ENCODE peak calls at places on chromosomes 16 and 17, in six cellular contexts. O, W, G, M, I and V are unnamed samples. For H3K36me3, the result is how much of the 10 kb centered on the place peaks cover.

GRCh38 chr17:76996741-76997694 is 128.8 kb downstream of the MGAT5B start:
- DNase-seq in O (no peak), W (no peak), G (peak), I (no peak), M (no peak), V (no peak)

GRCh38 chr16:1706386-1707192 is 594 bp downstream of the MAPK8IP3 start:
- DNase-seq in I (peak), O (no peak), G (no peak), M (no peak), W (no peak), V (no peak)

GRCh38 chr17:12977008-12977751 is 40.6 kb downstream of the ELAC2 start:
- DNase-seq in O (no peak), I (no peak), G (no peak), M (no peak), W (no peak), V (no peak)

GRCh38 chr17:74153821-74154430 is 49.6 kb upstream of the RPL38 start:
- DNase-seq in M (no peak), I (no peak), W (no peak), O (no peak), G (no peak), V (no peak)

GRCh38 chr17:64406321-64407200 is 15.9 kb upstream of the PECAM1 start:
- DNase-seq in I (no peak), M (no peak), G (no peak), W (no peak), O (no peak), V (no peak)

GRCh38 chr17:13671771-13672170 is 70.0 kb upstream of the HS3ST3A1 start:
- DNase-seq in G (no peak), O (no peak), W (no peak), I (no peak), M (no peak), V (no peak)

GRCh38 chr16:88393034-88393433 is 10.3 kb downstream of the ZNF469 start:
- DNase-seq in W (no peak), M (no peak), G (no peak), I (peak), O (peak), V (peak)

GRCh38 chr16:10577305-10578202 is 2.8 kb downstream of the EMP2 start:
- DNase-seq in I (peak), M (no peak), O (no peak), G (no peak), W (no peak), V (no peak)

GRCh38 chr17:61397086-61397842 is 2.4 kb upstream of the TBX2 start:
- DNase-seq in O (no peak), M (no peak), G (no peak), W (peak), I (no peak), V (peak)

GRCh38 chr16:81885976-81886586 is 107.0 kb downstream of the PLCG2 start:
- DNase-seq in I (no peak), M (no peak), G (no peak), W (no peak), O (no peak), V (no peak)

GRCh38 chr17:27573971-27574525 is 56.9 kb upstream of the LGALS9 start:
- DNase-seq in M (no peak), W (no peak), I (peak), G (no peak), O (no peak), V (no peak)

GRCh38 chr17:57677858-57678257 is 67.2 kb downstream of the CCDC182 start:
- DNase-seq in M (no peak), W (no peak), G (no peak), I (no peak), O (no peak), V (no peak)

GRCh38 chr16:86901483-86901882 is 323.1 kb downstream of the FOXL1 start:
- DNase-seq in I (no peak), W (no peak), M (no peak), O (no peak), G (no peak), V (peak)

GRCh38 chr16:4327782-4328579 is 12.1 kb downstream of the GLIS2 start:
- DNase-seq in W (peak), I (peak), M (peak), G (peak), O (peak), V (peak)

GRCh38 chr16:14658063-14658462 is 25.3 kb downstream of the BFAR start:
- DNase-seq in G (no peak), I (no peak), W (no peak), O (no peak), M (no peak), V (no peak)

GRCh38 chr16:61014869-61015268 is 1021.4 kb downstream of the CDH8 start:
- DNase-seq in W (no peak), M (no peak), G (no peak), I (no peak), O (no peak), V (no peak)

DNA sequence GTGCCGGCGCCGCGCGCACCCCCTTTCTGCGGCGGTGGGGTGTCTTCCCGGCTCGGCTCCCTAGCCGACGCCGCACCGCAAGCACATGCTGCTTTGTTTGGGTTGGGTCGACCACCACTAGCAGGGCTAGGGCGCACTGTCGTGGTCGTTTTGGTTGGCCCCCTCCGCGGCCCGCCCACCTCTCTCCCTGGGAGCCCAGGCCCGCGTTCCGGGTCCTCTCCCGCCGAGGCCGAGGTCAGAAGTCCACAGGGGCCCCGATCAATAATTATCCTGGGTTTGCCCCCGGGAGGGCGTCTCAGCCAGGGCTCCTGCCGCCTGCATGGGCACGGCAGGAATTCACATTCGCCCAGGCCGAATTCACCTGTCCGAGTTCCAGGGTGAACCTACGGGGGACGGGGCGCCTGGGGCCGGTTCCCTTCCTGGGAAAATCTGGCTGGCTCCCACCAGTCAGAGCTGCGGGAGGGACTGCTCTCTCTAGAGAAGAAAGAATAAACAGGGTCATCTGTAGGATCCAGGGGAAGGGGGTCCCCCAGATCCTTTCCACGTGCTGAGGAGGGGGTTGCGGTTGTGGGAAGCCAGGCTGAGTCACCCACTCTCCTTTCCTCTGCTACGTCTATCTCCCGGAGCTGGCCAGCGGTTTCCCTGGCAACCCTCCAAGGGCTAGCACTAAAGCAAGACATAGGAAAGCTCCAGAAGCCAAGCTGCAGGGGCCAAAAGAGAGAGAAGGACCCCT is 584 bp upstream of the STAT5B start:
- DNase-seq in G (no peak), W (peak), M (peak), O (peak), I (peak), V (peak)
- TF ChIP-seq POLR2A in G (no peak), W (no peak), M (no peak), O (no peak), I (no peak), V (no peak)

GRCh38 chr17:67137860-67138259 is 93.5 kb downstream of the CACNG1 start:
- DNase-seq in W (no peak), I (no peak), M (no peak), G (no peak), O (no peak), V (no peak)
- H3K36me3 ChIP-seq in W (under half), I (under half), M (under half), G (under half), O (half or more), V (under half)

DNA sequence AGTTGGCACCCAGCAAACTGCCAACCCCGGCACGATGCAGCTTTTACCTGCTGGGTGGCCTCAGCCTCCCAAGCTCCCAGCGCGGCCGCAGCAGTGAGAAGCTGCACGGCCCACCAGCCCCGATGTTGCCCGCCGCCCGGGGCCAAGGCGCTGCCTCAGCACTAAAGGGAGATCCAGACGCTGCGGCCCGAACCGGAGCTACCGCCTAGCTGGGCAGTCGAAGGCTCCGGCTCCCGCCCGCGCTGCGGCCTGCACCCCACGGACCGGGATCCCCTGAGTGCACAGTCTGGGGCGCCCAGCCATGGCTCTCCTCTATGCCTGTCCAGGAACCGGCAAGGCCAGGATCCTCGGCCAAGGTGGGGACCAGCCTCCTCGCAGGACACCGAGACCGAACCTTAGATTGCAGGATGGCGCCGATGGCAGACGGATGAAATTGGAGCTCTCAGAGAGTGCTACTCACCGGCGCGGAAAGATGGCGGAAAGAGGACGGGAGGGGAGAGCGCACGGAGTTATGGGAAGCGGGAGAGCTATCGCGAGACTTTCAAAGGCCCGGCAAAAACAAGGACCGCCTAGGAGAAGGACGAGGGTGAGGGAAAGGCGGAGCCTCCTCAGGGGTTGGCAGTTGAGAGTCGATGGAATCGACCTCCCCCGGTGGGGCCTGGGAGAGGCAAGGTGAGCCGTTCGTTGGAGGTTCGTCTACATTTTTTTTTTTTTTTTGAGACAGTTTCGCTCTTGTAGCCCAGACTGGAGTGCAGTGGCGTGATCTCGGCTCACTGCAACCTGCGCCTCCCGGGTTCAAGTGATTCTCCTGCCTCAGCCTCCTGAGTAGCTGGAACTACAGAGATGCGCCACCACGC is at the start of gene RPS15A:
- DNase-seq in I (peak), O (peak), W (peak), M (peak), G (peak), V (peak)
- TF ChIP-seq POLR2A in I (peak), O (no peak), W (peak), M (peak), G (peak), V (peak)

GRCh38 chr16:51140112-51140511 is 11.0 kb downstream of the SALL1 start:
- DNase-seq in M (no peak), I (no peak), G (no peak), W (no peak), O (no peak), V (no peak)
- H3K36me3 ChIP-seq in M (under half), I (under half), G (under half), W (under half), O (under half), V (under half)

GRCh38 chr17:1673041-1673790 is 11.5 kb downstream of the PRPF8 start:
- DNase-seq in O (no peak), I (peak), G (no peak), M (no peak), W (no peak), V (no peak)
- TF ChIP-seq POLR2A in O (no peak), I (no peak), G (no peak), M (no peak), W (no peak), V (no peak)

DNA sequence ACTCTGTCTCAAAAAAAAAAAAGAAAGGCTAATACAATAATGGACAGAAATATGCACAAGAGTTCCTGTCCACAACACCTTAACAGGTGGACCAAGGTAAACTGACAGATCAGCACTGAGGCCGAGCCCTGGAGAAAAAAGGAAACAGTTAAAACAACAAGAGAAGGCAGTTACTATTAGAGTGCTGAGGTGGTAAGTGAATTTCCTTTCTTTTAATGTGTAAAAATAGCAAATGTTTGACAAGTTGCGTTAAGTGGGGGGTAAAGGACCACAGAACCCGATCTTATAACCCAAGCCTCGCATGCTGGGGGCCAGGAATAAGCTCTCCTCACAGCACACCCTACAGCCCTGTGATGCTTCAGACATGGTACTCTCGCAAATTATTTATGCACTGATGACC is 24.8 kb downstream of the TXNDC11 start:
- DNase-seq in O (no peak), W (no peak), I (no peak), M (no peak), G (no peak), V (no peak)
- H3K36me3 ChIP-seq in O (half or more), W (under half), I (under half), M (under half), G (under half), V (under half)

GRCh38 chr17:42997984-42998938 is at the start of gene RPL27:
- DNase-seq in W (peak), I (peak), G (peak), O (peak), M (peak), V (peak)
- TF ChIP-seq POLR2A in W (peak), I (peak), G (peak), O (no peak), M (peak), V (peak)

DNA sequence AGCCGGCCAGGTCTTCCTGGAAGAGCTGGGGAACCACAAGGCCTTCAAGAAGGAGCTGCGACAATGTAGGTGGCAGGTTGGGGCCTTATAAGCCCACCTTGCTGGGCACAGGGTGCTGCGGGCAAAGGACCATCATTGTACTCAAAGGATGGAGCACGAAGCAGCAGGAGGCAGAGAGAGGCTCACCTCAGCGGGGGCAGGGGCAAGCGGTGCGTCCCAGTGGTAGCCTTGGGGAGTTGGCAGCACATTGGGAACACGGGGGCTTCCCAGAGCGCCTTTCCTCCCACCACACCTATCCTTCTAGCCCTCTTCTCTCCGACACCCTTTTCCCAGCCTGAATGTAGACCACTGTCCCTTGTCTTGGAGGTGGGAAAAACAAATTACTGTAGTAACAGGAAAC is 2.1 kb downstream of the CNP start:
- DNase-seq in M (no peak), W (no peak), I (no peak), G (no peak), O (no peak), V (no peak)
- H3K36me3 ChIP-seq in M (under half), W (under half), I (under half), G (under half), O (half or more), V (half or more)

DNA sequence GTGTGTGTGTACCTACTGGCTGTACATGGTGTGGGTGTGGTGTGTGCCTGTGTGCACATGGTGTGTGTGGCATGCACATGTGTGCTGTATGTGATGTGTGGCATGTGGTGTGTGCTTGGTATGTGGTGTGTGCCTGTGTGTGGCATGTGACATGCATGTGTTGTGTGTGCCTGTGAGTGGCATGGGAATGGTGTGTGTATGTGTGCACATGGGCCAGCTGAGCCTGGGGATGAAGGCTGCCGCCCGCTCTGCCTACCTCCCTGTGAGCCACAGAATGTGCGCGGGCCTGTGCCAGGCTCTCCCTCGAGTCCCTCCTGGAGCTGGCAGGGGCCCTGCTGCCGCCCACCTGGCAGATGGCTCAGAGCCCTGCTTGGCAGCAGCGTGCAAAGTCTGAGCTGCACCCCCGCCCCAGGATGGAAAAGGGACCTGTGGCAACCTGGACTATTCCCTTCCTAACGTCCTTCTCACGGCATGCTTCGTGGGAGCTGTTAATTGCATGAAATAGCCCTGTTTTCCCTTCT is 9.3 kb downstream of the PRSS27 start:
- DNase-seq in M (no peak), O (no peak), I (no peak), W (no peak), G (no peak), V (no peak)
- TF ChIP-seq POLR2A in M (no peak), O (no peak), I (no peak), W (no peak), G (no peak), V (no peak)